ENCODE peak calls at places on chromosomes 3 and 15, in five cellular contexts. One of them, this sample, is unnamed.

GRCh38 chr3:143146875-143147274 is 27.3 kb downstream of the CHST2 start:
- DNase-seq in heart left ventricle: peak; percentile 29
- DNase-seq in GM10248: no peak
- DNase-seq in cardiac muscle cell: no peak
- DNase-seq in stomach: no peak
- DNase-seq in this sample: no peak

GRCh38 chr15:72196409-72197044 is 1.1 kb downstream of the GRAMD2A start:
- DNase-seq in heart left ventricle: no peak
- DNase-seq in GM10248: peak; percentile 29
- DNase-seq in cardiac muscle cell: no peak
- DNase-seq in stomach: no peak
- DNase-seq in this sample: no peak

GRCh38 chr3:126718506-126719445 is 14.7 kb downstream of the CHCHD6 start:
- DNase-seq in heart left ventricle: no peak
- DNase-seq in GM10248: no peak
- DNase-seq in cardiac muscle cell: no peak
- DNase-seq in stomach: no peak
- DNase-seq in this sample: peak; percentile 75

GRCh38 chr3:171825222-171825828 is 15.0 kb upstream of the PLD1 start:
- DNase-seq in heart left ventricle: no peak
- DNase-seq in GM10248: no peak
- DNase-seq in cardiac muscle cell: no peak
- DNase-seq in stomach: no peak
- DNase-seq in this sample: no peak

GRCh38 chr15:61680260-61681037 is 379.8 kb downstream of the VPS13C start:
- DNase-seq in heart left ventricle: no peak
- DNase-seq in GM10248: no peak
- DNase-seq in cardiac muscle cell: no peak
- DNase-seq in stomach: no peak
- DNase-seq in this sample: no peak

GRCh38 chr15:64856429-64857145 is 14.9 kb downstream of the PLEKHO2 start:
- DNase-seq in heart left ventricle: peak; percentile 72
- DNase-seq in GM10248: no peak
- DNase-seq in cardiac muscle cell: peak; percentile 32
- DNase-seq in stomach: no peak
- DNase-seq in this sample: no peak

GRCh38 chr3:17032407-17033034 is 147.8 kb downstream of the PLCL2 start:
- DNase-seq in heart left ventricle: no peak
- DNase-seq in GM10248: no peak
- DNase-seq in cardiac muscle cell: peak; percentile 30
- DNase-seq in stomach: no peak
- DNase-seq in this sample: no peak

GRCh38 chr3:116267139-116267538 is 178.1 kb downstream of the LSAMP start:
- DNase-seq in heart left ventricle: no peak
- DNase-seq in GM10248: no peak
- DNase-seq in cardiac muscle cell: no peak
- DNase-seq in stomach: no peak
- DNase-seq in this sample: no peak

GRCh38 chr15:94677202-94677790 is 445.9 kb downstream of the MCTP2 start:
- DNase-seq in heart left ventricle: no peak
- DNase-seq in GM10248: no peak
- DNase-seq in cardiac muscle cell: no peak
- DNase-seq in stomach: no peak
- DNase-seq in this sample: no peak

GRCh38 chr3:132038198-132038825 is 3.5 kb upstream of the CPNE4 start:
- DNase-seq in heart left ventricle: no peak
- DNase-seq in GM10248: peak; percentile 15
- DNase-seq in cardiac muscle cell: peak; percentile 27
- DNase-seq in stomach: no peak
- DNase-seq in this sample: no peak
- TF ChIP-seq CTCF in heart left ventricle: peak; percentile 32
- TF ChIP-seq CTCF in GM10248: peak; percentile 33
- TF ChIP-seq CTCF in cardiac muscle cell: peak; percentile 75
- TF ChIP-seq CTCF in stomach: peak; percentile 28
- TF ChIP-seq CTCF in this sample: peak; percentile 73

GRCh38 chr15:27681038-27681437 is 418.1 kb downstream of the OCA2 start:
- DNase-seq in heart left ventricle: no peak
- DNase-seq in GM10248: no peak
- DNase-seq in cardiac muscle cell: no peak
- DNase-seq in stomach: no peak
- DNase-seq in this sample: no peak
- TF ChIP-seq CTCF in heart left ventricle: no peak
- TF ChIP-seq CTCF in GM10248: no peak
- TF ChIP-seq CTCF in cardiac muscle cell: no peak
- TF ChIP-seq CTCF in stomach: no peak
- TF ChIP-seq CTCF in this sample: no peak

GRCh38 chr15:34772312-34772711 is 17.5 kb upstream of the GJD2 start:
- DNase-seq in heart left ventricle: no peak
- DNase-seq in GM10248: no peak
- DNase-seq in cardiac muscle cell: no peak
- DNase-seq in stomach: no peak
- DNase-seq in this sample: no peak
- TF ChIP-seq CTCF in heart left ventricle: no peak
- TF ChIP-seq CTCF in GM10248: no peak
- TF ChIP-seq CTCF in cardiac muscle cell: no peak
- TF ChIP-seq CTCF in stomach: no peak
- TF ChIP-seq CTCF in this sample: no peak

DNA sequence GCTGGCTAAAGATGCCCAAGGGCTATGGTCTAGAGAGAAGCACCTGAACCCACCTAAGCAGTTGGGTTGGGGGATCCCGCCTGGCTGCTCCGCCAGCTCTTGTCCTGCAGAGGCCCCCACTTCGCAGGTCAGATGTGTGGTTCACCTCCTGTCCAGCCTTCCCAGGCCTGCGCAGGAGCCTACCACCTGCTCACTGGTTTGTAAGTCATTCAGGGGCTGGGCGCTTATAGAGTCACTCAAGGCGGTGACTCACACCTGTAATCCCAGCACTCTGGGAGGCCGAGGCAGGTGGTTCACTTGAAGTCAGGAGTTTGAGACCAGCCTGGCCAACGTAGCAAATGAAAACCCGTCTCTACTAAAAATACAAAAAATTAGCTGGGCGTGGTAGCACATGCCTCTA is 3.9 kb upstream of the FURIN start:
- DNase-seq in heart left ventricle: no peak
- DNase-seq in GM10248: no peak
- DNase-seq in cardiac muscle cell: no peak
- DNase-seq in stomach: no peak
- DNase-seq in this sample: no peak
- TF ChIP-seq CTCF in heart left ventricle: no peak
- TF ChIP-seq CTCF in GM10248: no peak
- TF ChIP-seq CTCF in cardiac muscle cell: no peak
- TF ChIP-seq CTCF in stomach: no peak
- TF ChIP-seq CTCF in this sample: no peak

DNA sequence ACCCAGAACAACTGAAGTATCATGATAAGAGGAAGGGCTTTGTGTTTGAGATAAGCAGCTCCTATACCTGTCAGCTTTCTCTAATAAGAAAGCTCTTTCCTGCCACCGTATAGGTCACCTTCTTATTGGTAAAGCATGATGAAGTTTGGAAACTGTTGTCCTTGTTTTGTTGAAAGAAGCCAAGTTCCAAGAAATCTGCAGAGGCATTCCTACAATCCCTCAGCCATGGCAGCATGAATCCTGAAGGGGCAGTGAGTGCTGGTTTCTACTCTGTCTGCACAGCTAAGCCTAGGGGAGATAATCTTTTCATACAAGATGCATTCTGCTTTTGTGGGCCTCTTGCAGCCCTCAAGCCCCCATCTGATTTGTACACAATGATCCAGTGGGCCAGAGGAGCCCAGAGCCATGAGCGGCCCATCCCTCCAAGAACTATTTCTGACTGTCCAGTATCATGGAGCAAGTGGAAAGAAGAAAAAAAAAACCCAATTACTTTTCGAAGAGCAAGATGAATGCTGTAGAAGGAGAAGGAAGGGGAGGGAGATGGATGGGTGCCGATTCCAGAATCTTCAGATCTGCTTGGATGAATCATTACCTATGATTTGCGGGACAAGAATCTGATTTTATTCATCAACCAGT is 1.9 kb upstream of the THBS1 start:
- DNase-seq in heart left ventricle: no peak
- DNase-seq in GM10248: no peak
- DNase-seq in cardiac muscle cell: peak; percentile 36
- DNase-seq in stomach: no peak
- DNase-seq in this sample: no peak
- TF ChIP-seq CTCF in heart left ventricle: no peak
- TF ChIP-seq CTCF in GM10248: no peak
- TF ChIP-seq CTCF in cardiac muscle cell: peak; percentile 25
- TF ChIP-seq CTCF in stomach: no peak
- TF ChIP-seq CTCF in this sample: peak; percentile 17

GRCh38 chr15:42919794-42920280 is 741 bp downstream of the TTBK2 start:
- DNase-seq in heart left ventricle: no peak
- DNase-seq in GM10248: no peak
- DNase-seq in cardiac muscle cell: peak; percentile 53
- DNase-seq in stomach: no peak
- DNase-seq in this sample: no peak

GRCh38 chr15:42919308-42919707 is 1.3 kb downstream of the TTBK2 start:
- DNase-seq in heart left ventricle: no peak
- DNase-seq in GM10248: no peak
- DNase-seq in cardiac muscle cell: no peak
- DNase-seq in stomach: no peak
- DNase-seq in this sample: no peak

GRCh38 chr15:42921049-42921731 is 612 bp upstream of the TTBK2 start:
- DNase-seq in heart left ventricle: peak; percentile 41
- DNase-seq in GM10248: peak; percentile 18
- DNase-seq in cardiac muscle cell: no peak
- DNase-seq in stomach: peak; percentile 27
- DNase-seq in this sample: no peak

GRCh38 chr15:42918047-42918446 is 2.5 kb downstream of the TTBK2 start:
- DNase-seq in heart left ventricle: no peak
- DNase-seq in GM10248: no peak
- DNase-seq in cardiac muscle cell: no peak
- DNase-seq in stomach: no peak
- DNase-seq in this sample: no peak

DNA sequence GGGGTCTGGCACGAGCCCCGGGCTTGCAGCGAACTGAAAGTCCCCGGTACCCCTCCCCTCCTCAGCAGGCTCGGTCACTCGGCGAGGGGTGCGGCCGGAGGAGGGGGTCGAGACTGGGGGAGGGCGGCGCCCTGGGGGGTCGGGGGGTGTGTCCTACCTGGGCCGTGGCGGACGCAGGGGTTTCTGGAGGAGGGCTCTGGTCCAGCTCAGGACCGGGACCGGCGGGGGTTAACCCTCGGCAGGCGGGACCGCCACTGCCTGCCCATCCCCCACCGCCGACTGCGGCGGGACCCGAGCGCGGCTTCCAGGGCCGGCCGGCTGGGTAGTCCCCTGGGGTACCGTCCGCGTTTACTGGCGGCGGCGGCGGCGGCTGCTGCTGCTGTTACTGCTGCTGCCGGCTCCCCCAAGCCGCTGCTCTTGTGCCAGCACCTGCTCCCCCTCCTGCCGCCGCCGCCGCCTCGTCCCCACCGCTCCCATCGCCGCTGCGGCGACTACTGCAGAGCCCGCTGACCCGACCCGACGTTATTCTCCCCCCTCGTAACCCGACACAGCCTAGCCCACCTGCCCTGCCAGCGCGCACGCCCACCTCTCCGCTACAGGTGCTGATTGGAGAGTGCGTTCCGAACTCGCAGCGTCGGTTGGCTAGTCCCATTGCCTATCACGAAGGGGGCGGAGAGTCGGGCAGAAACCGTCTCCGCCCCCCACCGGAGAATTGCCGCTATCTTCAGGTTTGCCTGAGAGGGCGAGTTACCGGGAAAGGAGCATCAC is at the start of gene TTBK2:
- DNase-seq in heart left ventricle: peak; percentile 99
- DNase-seq in GM10248: peak; percentile 95
- DNase-seq in cardiac muscle cell: peak; percentile 99
- DNase-seq in stomach: peak; percentile 98
- DNase-seq in this sample: peak; percentile 99
- TF ChIP-seq CTCF in heart left ventricle: no peak
- TF ChIP-seq CTCF in GM10248: no peak
- TF ChIP-seq CTCF in cardiac muscle cell: peak; percentile 6
- TF ChIP-seq CTCF in stomach: no peak
- TF ChIP-seq CTCF in this sample: peak; percentile 18

GRCh38 chr3:13884851-13885703 is 5.2 kb upstream of the WNT7A start:
- DNase-seq in heart left ventricle: no peak
- DNase-seq in GM10248: peak; percentile 68
- DNase-seq in cardiac muscle cell: peak; percentile 67
- DNase-seq in stomach: peak; percentile 68
- DNase-seq in this sample: no peak
- TF ChIP-seq CTCF in heart left ventricle: peak; percentile 16
- TF ChIP-seq CTCF in GM10248: peak; percentile 70
- TF ChIP-seq CTCF in cardiac muscle cell: peak; percentile 61
- TF ChIP-seq CTCF in stomach: peak; percentile 51
- TF ChIP-seq CTCF in this sample: peak; percentile 52

DNA sequence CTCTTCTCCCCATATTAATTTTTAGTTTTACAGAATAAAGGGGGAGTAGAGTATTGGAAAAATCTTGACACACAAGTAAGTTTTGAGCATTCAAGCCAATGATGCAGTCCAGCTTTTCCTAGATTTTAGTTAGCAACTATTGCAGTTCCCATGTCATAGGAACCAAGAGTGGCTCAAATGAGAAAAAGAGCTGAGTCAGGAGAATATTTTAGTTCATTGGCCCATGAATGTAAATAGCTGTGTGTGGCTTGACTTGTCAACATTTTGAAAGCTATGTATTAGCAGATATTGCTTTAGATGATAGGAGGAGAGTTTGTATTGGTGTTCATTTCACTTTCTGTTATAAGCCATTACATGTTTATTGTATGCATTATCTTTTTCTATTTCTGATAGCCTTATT is 853.7 kb downstream of the PLOD2 start:
- DNase-seq in heart left ventricle: no peak
- DNase-seq in GM10248: no peak
- DNase-seq in cardiac muscle cell: no peak
- DNase-seq in stomach: no peak
- DNase-seq in this sample: no peak
- TF ChIP-seq CTCF in heart left ventricle: no peak
- TF ChIP-seq CTCF in GM10248: no peak
- TF ChIP-seq CTCF in cardiac muscle cell: no peak
- TF ChIP-seq CTCF in stomach: no peak
- TF ChIP-seq CTCF in this sample: no peak

DNA sequence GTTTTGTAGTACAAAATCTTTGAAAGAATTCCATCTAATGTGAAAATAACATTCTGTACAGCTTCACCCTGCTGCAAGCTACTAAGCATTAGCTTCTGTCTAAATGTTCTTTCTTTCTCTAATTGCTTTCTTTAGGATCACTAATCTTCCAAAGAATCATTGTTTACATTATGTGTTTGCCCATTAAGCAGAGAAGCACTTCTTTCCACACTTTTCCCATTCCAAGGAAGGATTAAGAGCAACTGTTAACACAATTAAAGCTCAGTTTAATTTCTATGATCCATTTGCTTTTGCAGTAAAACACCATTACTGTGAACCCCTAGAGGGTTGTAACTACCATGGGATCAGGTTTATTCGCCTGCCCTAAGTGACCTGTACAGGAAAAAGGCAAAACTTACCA is 125.7 kb upstream of the ZNF385D start:
- DNase-seq in heart left ventricle: no peak
- DNase-seq in GM10248: no peak
- DNase-seq in cardiac muscle cell: no peak
- DNase-seq in stomach: no peak
- DNase-seq in this sample: no peak
- TF ChIP-seq CTCF in heart left ventricle: no peak
- TF ChIP-seq CTCF in GM10248: no peak
- TF ChIP-seq CTCF in cardiac muscle cell: no peak
- TF ChIP-seq CTCF in stomach: no peak
- TF ChIP-seq CTCF in this sample: no peak